ENCODE peak calls at places on chromosome 4, in nine cellular contexts. One of them, this sample, is unnamed.

GRCh38 chr4:52005610-52006273 is 14.4 kb downstream of the LRRC66 start:
- DNase-seq in uterus: no peak
- DNase-seq in body of pancreas: no peak
- DNase-seq in heart left ventricle: no peak
- DNase-seq in IMR-90: no peak
- DNase-seq in transverse colon: no peak
- DNase-seq in tibial nerve: no peak
- DNase-seq in A549: no peak
- DNase-seq in esophagus squamous epithelium: no peak
- DNase-seq in this sample: no peak

GRCh38 chr4:109077486-109077885 is 225.0 kb downstream of the COL25A1 start:
- DNase-seq in body of pancreas: no peak
- DNase-seq in esophagus squamous epithelium: no peak
- DNase-seq in transverse colon: no peak
- DNase-seq in A549: no peak
- DNase-seq in heart left ventricle: no peak
- DNase-seq in tibial nerve: no peak
- DNase-seq in IMR-90: no peak
- DNase-seq in uterus: no peak
- DNase-seq in this sample: no peak

GRCh38 chr4:3202836-3203820 is 45.8 kb upstream of the MSANTD1 start:
- DNase-seq in body of pancreas: peak; percentile 35
- DNase-seq in transverse colon: no peak
- DNase-seq in esophagus squamous epithelium: no peak
- DNase-seq in heart left ventricle: no peak
- DNase-seq in uterus: peak; percentile 42
- DNase-seq in tibial nerve: no peak
- DNase-seq in IMR-90: no peak
- DNase-seq in A549: no peak
- DNase-seq in this sample: peak; percentile 16

GRCh38 chr4:142331646-142332045 is 514.5 kb downstream of the INPP4B start:
- DNase-seq in transverse colon: no peak
- DNase-seq in tibial nerve: no peak
- DNase-seq in body of pancreas: no peak
- DNase-seq in esophagus squamous epithelium: no peak
- DNase-seq in A549: no peak
- DNase-seq in heart left ventricle: no peak
- DNase-seq in IMR-90: peak; percentile 21
- DNase-seq in uterus: no peak
- DNase-seq in this sample: no peak

GRCh38 chr4:20432098-20432497 is 180.4 kb downstream of the SLIT2 start:
- DNase-seq in uterus: no peak
- DNase-seq in body of pancreas: no peak
- DNase-seq in tibial nerve: no peak
- DNase-seq in IMR-90: no peak
- DNase-seq in esophagus squamous epithelium: no peak
- DNase-seq in transverse colon: no peak
- DNase-seq in heart left ventricle: no peak
- DNase-seq in A549: no peak
- DNase-seq in this sample: no peak

GRCh38 chr4:107243141-107243779 is 207.1 kb upstream of the DKK2 start:
- DNase-seq in esophagus squamous epithelium: no peak
- DNase-seq in heart left ventricle: no peak
- DNase-seq in uterus: peak; percentile 46
- DNase-seq in tibial nerve: no peak
- DNase-seq in A549: no peak
- DNase-seq in transverse colon: peak; percentile 35
- DNase-seq in body of pancreas: no peak
- DNase-seq in IMR-90: no peak
- DNase-seq in this sample: peak; percentile 14

GRCh38 chr4:140130677-140131076 is 23.3 kb downstream of the MAML3 start:
- DNase-seq in esophagus squamous epithelium: no peak
- DNase-seq in body of pancreas: no peak
- DNase-seq in IMR-90: peak; percentile 83
- DNase-seq in transverse colon: no peak
- DNase-seq in heart left ventricle: no peak
- DNase-seq in A549: peak; percentile 76
- DNase-seq in uterus: no peak
- DNase-seq in tibial nerve: no peak
- DNase-seq in this sample: no peak

GRCh38 chr4:148239406-148239805 is 202.8 kb downstream of the NR3C2 start:
- DNase-seq in uterus: no peak
- DNase-seq in A549: no peak
- DNase-seq in tibial nerve: no peak
- DNase-seq in heart left ventricle: no peak
- DNase-seq in esophagus squamous epithelium: no peak
- DNase-seq in body of pancreas: peak; percentile 53
- DNase-seq in transverse colon: no peak
- DNase-seq in IMR-90: no peak
- DNase-seq in this sample: no peak

GRCh38 chr4:63728480-63729177 is 680.6 kb downstream of the TECRL start:
- DNase-seq in esophagus squamous epithelium: no peak
- DNase-seq in tibial nerve: no peak
- DNase-seq in heart left ventricle: peak; percentile 6
- DNase-seq in IMR-90: no peak
- DNase-seq in uterus: no peak
- DNase-seq in body of pancreas: no peak
- DNase-seq in transverse colon: no peak
- DNase-seq in A549: no peak
- DNase-seq in this sample: no peak

GRCh38 chr4:53183754-53184153 is 182.1 kb downstream of the SCFD2 start:
- DNase-seq in transverse colon: no peak
- DNase-seq in esophagus squamous epithelium: no peak
- DNase-seq in body of pancreas: no peak
- DNase-seq in A549: no peak
- DNase-seq in IMR-90: no peak
- DNase-seq in uterus: no peak
- DNase-seq in tibial nerve: no peak
- DNase-seq in heart left ventricle: no peak
- DNase-seq in this sample: no peak

GRCh38 chr4:38958453-38958852 is 73.8 kb downstream of the TMEM156 start:
- DNase-seq in transverse colon: no peak
- DNase-seq in IMR-90: peak; percentile 87
- DNase-seq in esophagus squamous epithelium: no peak
- DNase-seq in A549: no peak
- DNase-seq in body of pancreas: no peak
- DNase-seq in uterus: no peak
- DNase-seq in heart left ventricle: no peak
- DNase-seq in tibial nerve: no peak
- DNase-seq in this sample: no peak
- TF ChIP-seq POLR2A in transverse colon: no peak
- TF ChIP-seq POLR2A in IMR-90: no peak
- TF ChIP-seq POLR2A in esophagus squamous epithelium: no peak
- TF ChIP-seq POLR2A in A549: no peak
- TF ChIP-seq POLR2A in body of pancreas: no peak
- TF ChIP-seq POLR2A in uterus: no peak
- TF ChIP-seq POLR2A in heart left ventricle: no peak
- TF ChIP-seq POLR2A in tibial nerve: no peak
- TF ChIP-seq POLR2A in this sample: no peak

GRCh38 chr4:89482248-89482647 is 174.6 kb upstream of the GPRIN3 start:
- DNase-seq in heart left ventricle: no peak
- DNase-seq in IMR-90: peak; percentile 53
- DNase-seq in uterus: no peak
- DNase-seq in body of pancreas: no peak
- DNase-seq in A549: peak; percentile 71
- DNase-seq in esophagus squamous epithelium: no peak
- DNase-seq in transverse colon: no peak
- DNase-seq in tibial nerve: no peak
- DNase-seq in this sample: no peak

GRCh38 chr4:89482926-89483595 is 175.5 kb upstream of the GPRIN3 start:
- DNase-seq in heart left ventricle: no peak
- DNase-seq in esophagus squamous epithelium: no peak
- DNase-seq in transverse colon: no peak
- DNase-seq in tibial nerve: no peak
- DNase-seq in uterus: no peak
- DNase-seq in body of pancreas: no peak
- DNase-seq in A549: no peak
- DNase-seq in IMR-90: no peak
- DNase-seq in this sample: no peak

GRCh38 chr4:89489338-89489771 is 181.8 kb upstream of the GPRIN3 start:
- DNase-seq in heart left ventricle: no peak
- DNase-seq in IMR-90: no peak
- DNase-seq in transverse colon: no peak
- DNase-seq in A549: no peak
- DNase-seq in uterus: no peak
- DNase-seq in esophagus squamous epithelium: no peak
- DNase-seq in tibial nerve: no peak
- DNase-seq in body of pancreas: no peak
- DNase-seq in this sample: no peak

GRCh38 chr4:89486673-89487072 is 179.1 kb upstream of the GPRIN3 start:
- DNase-seq in uterus: no peak
- DNase-seq in tibial nerve: no peak
- DNase-seq in transverse colon: no peak
- DNase-seq in esophagus squamous epithelium: no peak
- DNase-seq in heart left ventricle: no peak
- DNase-seq in IMR-90: no peak
- DNase-seq in body of pancreas: no peak
- DNase-seq in A549: no peak
- DNase-seq in this sample: no peak

DNA sequence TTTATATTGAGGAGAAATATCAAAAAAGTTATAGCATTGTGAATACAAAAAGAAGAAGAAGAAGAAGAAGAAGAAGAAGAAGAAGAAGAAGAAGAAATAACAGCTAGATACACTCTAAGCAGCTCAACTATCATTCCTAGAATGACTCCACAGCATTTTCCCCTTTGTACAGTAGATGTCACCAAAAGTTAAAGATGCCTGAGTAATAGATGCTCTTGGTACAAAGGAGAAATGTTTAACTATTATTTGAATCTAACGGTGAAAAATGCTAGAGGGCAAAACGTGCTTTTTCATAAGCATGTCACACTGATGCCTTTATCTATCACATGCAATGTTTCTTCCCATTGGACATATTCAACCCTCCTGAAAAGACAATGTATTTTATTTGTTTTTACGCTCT is 178.4 kb upstream of the GPRIN3 start:
- DNase-seq in heart left ventricle: no peak
- DNase-seq in IMR-90: peak; percentile 55
- DNase-seq in uterus: no peak
- DNase-seq in A549: peak; percentile 22
- DNase-seq in body of pancreas: no peak
- DNase-seq in esophagus squamous epithelium: no peak
- DNase-seq in tibial nerve: no peak
- DNase-seq in transverse colon: no peak
- DNase-seq in this sample: no peak
- TF ChIP-seq CTCF in heart left ventricle: no peak
- TF ChIP-seq CTCF in IMR-90: peak; percentile 79
- TF ChIP-seq CTCF in uterus: peak; percentile 34
- TF ChIP-seq CTCF in A549: peak; percentile 37
- TF ChIP-seq CTCF in body of pancreas: no peak
- TF ChIP-seq CTCF in esophagus squamous epithelium: no peak
- TF ChIP-seq CTCF in tibial nerve: no peak
- TF ChIP-seq CTCF in transverse colon: no peak
- TF ChIP-seq CTCF in this sample: no peak

DNA sequence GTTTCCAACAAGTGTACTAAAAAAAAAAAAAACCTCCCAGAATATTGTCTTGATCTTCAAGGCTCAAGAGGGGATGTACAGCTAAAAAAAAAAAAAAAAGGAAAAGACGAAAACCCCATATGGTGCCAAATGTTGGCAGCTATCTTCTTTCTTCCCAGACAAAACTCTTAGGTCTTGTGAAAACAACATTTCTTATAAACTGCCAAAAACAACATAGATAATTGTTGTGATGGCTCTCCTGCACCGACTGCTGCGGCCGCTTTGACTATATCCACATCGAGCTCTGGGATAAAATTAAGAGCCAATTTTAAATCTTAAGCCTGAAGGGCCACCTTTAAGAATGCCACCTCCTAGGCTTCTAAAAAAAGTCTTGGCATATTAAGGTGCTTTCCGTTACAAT is 23.5 kb downstream of the PDGFC start:
- DNase-seq in esophagus squamous epithelium: no peak
- DNase-seq in transverse colon: no peak
- DNase-seq in body of pancreas: no peak
- DNase-seq in A549: no peak
- DNase-seq in heart left ventricle: no peak
- DNase-seq in tibial nerve: no peak
- DNase-seq in IMR-90: no peak
- DNase-seq in uterus: no peak
- DNase-seq in this sample: no peak
- H3K27ac ChIP-seq in esophagus squamous epithelium: peak overlapping the region; percentile 53
- H3K27ac ChIP-seq in transverse colon: peak overlapping the region; percentile 57
- H3K27ac ChIP-seq in body of pancreas: peak overlapping the region; percentile 74
- H3K27ac ChIP-seq in A549: peak overlapping the region; percentile 50
- H3K27ac ChIP-seq in heart left ventricle: no peak overlapping the region
- H3K27ac ChIP-seq in tibial nerve: no peak overlapping the region
- H3K27ac ChIP-seq in IMR-90: no peak overlapping the region
- H3K27ac ChIP-seq in uterus: peak overlapping the region; percentile 90
- H3K27ac ChIP-seq in this sample: no peak overlapping the region

GRCh38 chr4:8188085-8188484 is 11.0 kb upstream of the SH3TC1 start:
- DNase-seq in tibial nerve: no peak
- DNase-seq in IMR-90: no peak
- DNase-seq in esophagus squamous epithelium: no peak
- DNase-seq in A549: peak; percentile 30
- DNase-seq in body of pancreas: no peak
- DNase-seq in uterus: no peak
- DNase-seq in transverse colon: no peak
- DNase-seq in heart left ventricle: no peak
- DNase-seq in this sample: peak; percentile 45

GRCh38 chr4:8192748-8193738 is 6.0 kb upstream of the SH3TC1 start:
- DNase-seq in esophagus squamous epithelium: no peak
- DNase-seq in body of pancreas: peak; percentile 84
- DNase-seq in tibial nerve: peak; percentile 51
- DNase-seq in uterus: no peak
- DNase-seq in IMR-90: peak; percentile 28
- DNase-seq in heart left ventricle: no peak
- DNase-seq in transverse colon: peak; percentile 77
- DNase-seq in A549: peak; percentile 76
- DNase-seq in this sample: peak; percentile 63

GRCh38 chr4:8188743-8189550 is 10.1 kb upstream of the SH3TC1 start:
- DNase-seq in uterus: no peak
- DNase-seq in heart left ventricle: peak; percentile 91
- DNase-seq in esophagus squamous epithelium: no peak
- DNase-seq in body of pancreas: peak; percentile 87
- DNase-seq in transverse colon: no peak
- DNase-seq in A549: no peak
- DNase-seq in IMR-90: no peak
- DNase-seq in tibial nerve: no peak
- DNase-seq in this sample: peak; percentile 88

GRCh38 chr4:8189551-8190466 is 9.3 kb upstream of the SH3TC1 start:
- DNase-seq in esophagus squamous epithelium: no peak
- DNase-seq in A549: no peak
- DNase-seq in transverse colon: no peak
- DNase-seq in tibial nerve: no peak
- DNase-seq in body of pancreas: no peak
- DNase-seq in IMR-90: no peak
- DNase-seq in heart left ventricle: no peak
- DNase-seq in uterus: no peak
- DNase-seq in this sample: no peak

DNA sequence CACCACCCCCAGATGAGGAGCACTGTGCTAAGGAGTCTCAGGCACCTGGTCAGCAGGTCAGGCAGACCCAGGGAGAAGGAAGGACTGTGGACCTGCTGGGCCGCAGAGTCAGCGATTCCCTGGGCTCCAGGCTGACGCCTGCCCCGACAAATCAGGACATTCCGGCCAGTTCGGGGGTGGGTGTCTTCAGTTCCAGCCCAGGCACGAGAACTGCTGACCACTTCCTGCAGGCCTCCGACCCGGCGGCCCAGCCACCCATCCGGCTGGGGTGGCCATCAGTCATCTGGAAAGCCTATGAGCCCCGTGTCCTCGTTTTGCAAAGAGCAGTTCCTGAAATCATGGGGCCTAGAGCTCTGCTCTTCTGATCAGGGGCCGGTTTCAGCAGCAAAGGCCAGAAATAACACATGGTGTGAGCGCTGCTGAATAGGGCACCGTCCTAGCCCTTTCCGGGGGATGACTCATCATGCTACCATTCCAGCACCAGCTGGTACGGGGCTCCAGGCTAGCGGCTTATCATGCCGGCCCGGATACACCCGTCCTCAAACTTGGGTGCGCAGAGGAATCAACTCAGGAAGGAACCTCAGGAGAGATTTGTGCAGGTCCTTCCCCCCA is 7.8 kb upstream of the SH3TC1 start:
- DNase-seq in body of pancreas: peak; percentile 48
- DNase-seq in A549: no peak
- DNase-seq in tibial nerve: peak; percentile 54
- DNase-seq in uterus: peak; percentile 65
- DNase-seq in heart left ventricle: peak; percentile 86
- DNase-seq in IMR-90: peak; percentile 44
- DNase-seq in esophagus squamous epithelium: peak; percentile 34
- DNase-seq in transverse colon: peak; percentile 51
- DNase-seq in this sample: peak; percentile 86
- TF ChIP-seq POLR2A in body of pancreas: no peak
- TF ChIP-seq POLR2A in A549: no peak
- TF ChIP-seq POLR2A in tibial nerve: no peak
- TF ChIP-seq POLR2A in uterus: no peak
- TF ChIP-seq POLR2A in heart left ventricle: no peak
- TF ChIP-seq POLR2A in IMR-90: no peak
- TF ChIP-seq POLR2A in esophagus squamous epithelium: peak; percentile 45
- TF ChIP-seq POLR2A in transverse colon: no peak
- TF ChIP-seq POLR2A in this sample: peak; percentile 44

This sample was measured in gastrocnemius medialis.